ENCODE peak calls at places on chromosome 4, in eight cellular contexts. K, A, H, T, I, X, W and U are unnamed samples.

GRCh38 chr4:11585506-11585905 is 156.8 kb upstream of the HS3ST1 start:
- DNase-seq in K (peak; percentile 34), A (no peak), H (no peak), T (no peak), I (peak; percentile 79), X (no peak), W (no peak), U (peak; percentile 50)

GRCh38 chr4:155908187-155909139 is 5.0 kb downstream of the TDO2 start:
- DNase-seq in K (no peak), A (no peak), H (no peak), T (no peak), I (no peak), X (no peak), W (peak; percentile 92), U (no peak)

GRCh38 chr4:157220026-157220881 is at the start of gene GRIA2:
- DNase-seq in K (no peak), A (peak; percentile 70), H (peak; percentile 93), T (peak; percentile 78), I (no peak), X (no peak), W (no peak), U (peak; percentile 89)

GRCh38 chr4:127236875-127237274 is 395.9 kb upstream of the INTU start:
- DNase-seq in K (no peak), A (peak; percentile 18), H (no peak), T (no peak), I (no peak), X (no peak), W (no peak), U (no peak)

GRCh38 chr4:140637836-140638235 is 69.1 kb upstream of the UCP1 start:
- DNase-seq in K (peak; percentile 35), A (peak; percentile 45), H (peak; percentile 68), T (peak; percentile 79), I (peak; percentile 36), X (peak; percentile 85), W (peak; percentile 60), U (no peak)

GRCh38 chr4:145881991-145882390 is 56.6 kb downstream of the ZNF827 start:
- DNase-seq in K (no peak), A (no peak), H (no peak), T (no peak), I (no peak), X (peak; percentile 48), W (peak; percentile 72), U (peak; percentile 61)

GRCh38 chr4:153274967-153275366 is 69.5 kb upstream of the MND1 start:
- DNase-seq in K (no peak), A (no peak), H (no peak), T (no peak), I (no peak), X (no peak), W (no peak), U (peak; percentile 59)

GRCh38 chr4:122099896-122100295 is 52.2 kb upstream of the BLTP1 start:
- DNase-seq in K (no peak), A (peak; percentile 5), H (no peak), T (no peak), I (peak; percentile 52), X (no peak), W (no peak), U (no peak)

GRCh38 chr4:7753271-7753670 is 186.4 kb downstream of the AFAP1 start:
- DNase-seq in K (no peak), A (no peak), H (no peak), T (no peak), I (peak; percentile 77), X (no peak), W (peak; percentile 74), U (no peak)

GRCh38 chr4:17336524-17336941 is 175.4 kb downstream of the QDPR start:
- DNase-seq in K (peak; percentile 78), A (no peak), H (no peak), T (no peak), I (no peak), X (peak; percentile 95), W (peak; percentile 96), U (no peak)

GRCh38 chr4:153513596-153513995 is 47.4 kb downstream of the TMEM131L start:
- DNase-seq in K (peak; percentile 62), A (peak; percentile 76), H (no peak), T (no peak), I (peak; percentile 52), X (no peak), W (no peak), U (no peak)

GRCh38 chr4:23368081-23368697 is 521.7 kb downstream of the PPARGC1A start:
- DNase-seq in K (no peak), A (no peak), H (peak; percentile 80), T (peak; percentile 84), I (peak; percentile 5), X (no peak), W (no peak), U (peak; percentile 55)

GRCh38 chr4:186727149-186727976 is 3.7 kb upstream of the FAT1 start:
- DNase-seq in K (no peak), A (peak; percentile 12), H (peak; percentile 58), T (peak; percentile 59), I (peak; percentile 15), X (no peak), W (no peak), U (no peak)

GRCh38 chr4:38523054-38523453 is 140.9 kb upstream of the KLF3 start:
- DNase-seq in K (no peak), A (no peak), H (no peak), T (no peak), I (no peak), X (no peak), W (no peak), U (no peak)

GRCh38 chr4:38529189-38530115 is 134.5 kb upstream of the KLF3 start:
- DNase-seq in K (no peak), A (no peak), H (no peak), T (peak; percentile 8), I (peak; percentile 77), X (peak; percentile 61), W (no peak), U (no peak)

GRCh38 chr4:38519671-38520070 is 144.3 kb upstream of the KLF3 start:
- DNase-seq in K (no peak), A (no peak), H (no peak), T (no peak), I (no peak), X (no peak), W (no peak), U (no peak)

GRCh38 chr4:38526412-38526811 is 137.6 kb upstream of the KLF3 start:
- DNase-seq in K (no peak), A (no peak), H (no peak), T (no peak), I (no peak), X (no peak), W (no peak), U (no peak)

GRCh38 chr4:38523524-38524448 is 140.2 kb upstream of the KLF3 start:
- DNase-seq in K (no peak), A (no peak), H (no peak), T (no peak), I (no peak), X (no peak), W (peak; percentile 96), U (no peak)
- TF ChIP-seq EZH2phosphoT487 in K (no peak), A (no peak), H (no peak), T (no peak), I (no peak), X (no peak), W (no peak), U (no peak)

GRCh38 chr4:113974467-113974866 is 5.0 kb downstream of the ARSJ start:
- DNase-seq in K (no peak), A (no peak), H (no peak), T (no peak), I (no peak), X (no peak), W (no peak), U (no peak)
- H3K79me2 ChIP-seq in K (no peaks in the 10 kb centered on the region), A (peaks cover 100% of the 10 kb centered on the region), H (no peaks in the 10 kb centered on the region), T (peaks cover 30% of the 10 kb centered on the region), I (peaks cover 95% of the 10 kb centered on the region), X (no peaks in the 10 kb centered on the region), W (no peaks in the 10 kb centered on the region), U (peaks cover 66% of the 10 kb centered on the region)

GRCh38 chr4:41713768-41714167 is 34.8 kb downstream of the PHOX2B start:
- DNase-seq in K (no peak), A (no peak), H (no peak), T (no peak), I (no peak), X (no peak), W (no peak), U (no peak)

GRCh38 chr4:41715155-41715554 is 33.4 kb downstream of the PHOX2B start:
- DNase-seq in K (no peak), A (no peak), H (no peak), T (no peak), I (no peak), X (no peak), W (no peak), U (no peak)

GRCh38 chr4:41718907-41719306 is 29.6 kb downstream of the PHOX2B start:
- DNase-seq in K (no peak), A (peak; percentile 43), H (no peak), T (no peak), I (peak; percentile 71), X (no peak), W (no peak), U (no peak)

GRCh38 chr4:41712413-41712812 is 36.1 kb downstream of the PHOX2B start:
- DNase-seq in K (no peak), A (no peak), H (no peak), T (no peak), I (peak; percentile 49), X (no peak), W (no peak), U (no peak)

GRCh38 chr4:41714601-41715000 is 33.9 kb downstream of the PHOX2B start:
- DNase-seq in K (no peak), A (no peak), H (no peak), T (no peak), I (no peak), X (no peak), W (no peak), U (no peak)
- TF ChIP-seq EZH2phosphoT487 in K (no peak), A (no peak), H (no peak), T (no peak), I (no peak), X (no peak), W (no peak), U (no peak)

GRCh38 chr4:1713003-1713397 is 881 bp upstream of the SLBP start:
- DNase-seq in K (no peak), A (no peak), H (no peak), T (peak; percentile 82), I (no peak), X (peak; percentile 50), W (no peak), U (no peak)
- H3K79me2 ChIP-seq in K (peaks cover 84% of the 10 kb centered on the region), A (peaks cover 74% of the 10 kb centered on the region), H (peaks cover 41% of the 10 kb centered on the region), T (peaks cover 45% of the 10 kb centered on the region), I (peaks cover 89% of the 10 kb centered on the region), X (peaks cover 83% of the 10 kb centered on the region), W (peaks cover 93% of the 10 kb centered on the region), U (peaks cover 71% of the 10 kb centered on the region)

DNA sequence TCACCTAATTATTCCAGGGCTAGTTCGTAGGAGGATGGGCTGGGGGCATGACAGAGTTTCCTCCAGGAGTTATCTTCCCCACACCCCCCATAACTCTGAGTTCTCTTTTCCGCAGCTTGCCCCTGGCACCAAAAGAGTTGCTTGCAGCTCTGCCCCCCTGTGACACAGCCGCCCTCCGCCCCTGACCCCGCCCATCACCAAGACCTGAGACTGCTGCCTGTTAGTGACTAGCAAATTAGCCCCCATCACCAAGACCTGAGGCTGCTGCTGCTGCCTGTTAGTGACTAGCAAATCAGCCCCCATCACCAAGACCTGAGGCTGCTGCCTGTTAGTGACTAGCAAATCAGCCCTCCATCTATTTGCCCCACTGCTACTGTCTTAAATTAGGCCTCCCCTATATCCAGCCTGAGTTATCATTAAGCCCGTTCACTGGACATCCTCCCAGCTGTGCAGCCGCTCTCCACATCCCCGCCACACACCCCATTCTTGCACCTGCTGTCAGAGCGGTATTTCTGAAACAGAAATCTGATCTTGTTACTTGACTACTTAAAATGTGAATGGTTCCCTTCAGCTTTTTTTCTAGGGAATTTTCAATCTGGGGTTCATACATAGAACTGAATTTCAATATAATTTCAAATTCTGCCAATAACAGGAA is 1.5 kb upstream of the PAPSS1 start:
- DNase-seq in K (no peak), A (no peak), H (peak; percentile 56), T (peak; percentile 57), I (no peak), X (peak; percentile 77), W (peak; percentile 64), U (peak; percentile 22)
- TF ChIP-seq EZH2phosphoT487 in K (no peak), A (no peak), H (no peak), T (no peak), I (no peak), X (no peak), W (no peak), U (no peak)